ENCODE peak calls at places on chromosomes 4 and X, in four cellular contexts. O is neural progenitor cell, I is neural crest cell, Q is brain microvascular endothelial cell. P is an unnamed sample.
A peak's percentile ranks its signal among the peaks of the same experiment; 100 is the strongest.

GRCh38 chrX:67296395-67296794 is 247.4 kb upstream of the AR start:
- DNase-seq in O (no peak), I (no peak), Q (no peak), P (no peak)

GRCh38 chr4:61200195-61200990 is at the start of gene ADGRL3:
- DNase-seq in O (peak; percentile 95), I (peak; percentile 75), Q (no peak), P (peak; percentile 82)

GRCh38 chr4:127669691-127670090 is 36.9 kb downstream of the INTU start:
- DNase-seq in O (no peak), I (no peak), Q (no peak), P (no peak)

GRCh38 chr4:4549534-4549933 is 7.7 kb upstream of the STX18 start:
- DNase-seq in O (no peak), I (no peak), Q (no peak), P (no peak)

GRCh38 chrX:71616672-71617529 is 1.4 kb downstream of the CXCR3 start:
- DNase-seq in O (no peak), I (no peak), Q (no peak), P (no peak)

GRCh38 chr4:20847124-20847747 is 147.0 kb downstream of the PACRGL start:
- DNase-seq in O (no peak), I (no peak), Q (peak; percentile 1), P (no peak)

GRCh38 chr4:152539556-152540292 is 3.8 kb upstream of the FBXW7 start:
- DNase-seq in O (no peak), I (no peak), Q (no peak), P (no peak)

GRCh38 chrX:154530286-154530685 is 14.3 kb upstream of the FAM3A start:
- DNase-seq in O (no peak), I (no peak), Q (no peak), P (no peak)

GRCh38 chr4:90546114-90546513 is 418.9 kb downstream of the CCSER1 start:
- DNase-seq in O (no peak), I (no peak), Q (no peak), P (no peak)

GRCh38 chr4:86848136-86848535 is 1.0 kb downstream of the SLC10A6 start:
- DNase-seq in O (no peak), I (no peak), Q (no peak), P (no peak)

GRCh38 chr4:131650951-131651350 is 1498.1 kb upstream of the PCDH10 start:
- DNase-seq in O (no peak), I (no peak), Q (no peak), P (no peak)

GRCh38 chrX:16834811-16835210 is 35.4 kb downstream of the RBBP7 start:
- DNase-seq in O (peak; percentile 74), I (no peak), Q (no peak), P (no peak)

GRCh38 chrX:16839224-16839851 is 30.8 kb downstream of the RBBP7 start:
- DNase-seq in O (peak; percentile 8), I (no peak), Q (no peak), P (no peak)

GRCh38 chrX:16838202-16839066 is 31.7 kb downstream of the RBBP7 start:
- DNase-seq in O (peak; percentile 16), I (no peak), Q (peak; percentile 85), P (peak; percentile 52)

GRCh38 chrX:16839852-16840460 is 30.2 kb downstream of the RBBP7 start:
- DNase-seq in O (peak; percentile 32), I (no peak), Q (peak; percentile 71), P (no peak)

DNA sequence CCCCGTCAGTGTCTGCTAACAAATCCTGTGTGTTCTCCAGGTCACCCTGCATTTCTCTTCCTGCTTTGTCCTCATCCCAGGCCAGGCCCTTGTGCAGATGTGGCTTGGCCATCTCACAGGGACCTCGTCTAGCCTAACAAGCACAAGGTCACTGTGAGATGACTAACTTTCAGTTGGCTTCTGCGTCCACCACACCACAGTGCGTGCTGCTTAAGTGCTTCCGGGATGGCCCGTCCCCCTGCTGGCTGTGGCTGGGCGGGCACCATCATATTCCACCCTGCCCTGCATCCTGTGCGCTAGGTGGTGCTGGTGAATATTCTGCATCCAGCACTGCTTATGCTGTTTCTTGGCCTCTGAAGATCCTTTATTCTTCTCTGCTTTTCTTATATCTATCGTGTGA is 33.8 kb downstream of the RBBP7 start:
- DNase-seq in O (peak; percentile 52), I (peak; percentile 46), Q (no peak), P (peak; percentile 56)
- TF ChIP-seq CTCF in O (peak; percentile 71), I (peak; percentile 65), Q (peak; percentile 77), P (peak; percentile 66)

DNA sequence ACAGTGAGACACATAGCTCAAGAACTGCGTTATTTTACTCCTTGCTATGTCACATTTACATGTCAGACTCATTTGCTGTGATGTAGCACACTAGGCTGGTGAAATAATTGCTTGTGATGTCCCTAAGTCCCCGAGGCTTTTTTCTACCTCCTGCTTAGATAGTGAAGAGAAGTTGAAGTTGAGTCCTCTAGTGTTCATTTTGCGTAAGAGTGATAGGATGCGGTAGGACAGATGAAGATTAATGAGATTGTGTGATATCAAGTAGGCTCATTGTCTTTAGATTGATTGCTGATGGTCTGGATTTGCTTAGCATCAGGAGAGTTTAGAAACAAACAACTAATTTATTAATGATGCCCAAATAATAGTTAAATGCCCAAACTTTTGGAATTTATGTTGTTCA is 173.6 kb upstream of the NUDT6 start:
- DNase-seq in O (peak; percentile 70), I (no peak), Q (peak; percentile 14), P (no peak)
- TF ChIP-seq CTCF in O (peak; percentile 76), I (peak; percentile 47), Q (peak; percentile 54), P (peak; percentile 52)

GRCh38 chr4:40750461-40751258 is 905 bp downstream of the NSUN7 start:
- DNase-seq in O (peak; percentile 60), I (peak; percentile 9), Q (no peak), P (peak; percentile 49)

GRCh38 chr4:40745585-40745984 is 4.2 kb upstream of the NSUN7 start:
- DNase-seq in O (no peak), I (no peak), Q (no peak), P (no peak)

GRCh38 chr4:40744218-40744617 is 5.5 kb upstream of the NSUN7 start:
- DNase-seq in O (no peak), I (no peak), Q (no peak), P (no peak)

GRCh38 chr4:40747436-40747835 is 2.3 kb upstream of the NSUN7 start:
- DNase-seq in O (no peak), I (no peak), Q (no peak), P (no peak)

DNA sequence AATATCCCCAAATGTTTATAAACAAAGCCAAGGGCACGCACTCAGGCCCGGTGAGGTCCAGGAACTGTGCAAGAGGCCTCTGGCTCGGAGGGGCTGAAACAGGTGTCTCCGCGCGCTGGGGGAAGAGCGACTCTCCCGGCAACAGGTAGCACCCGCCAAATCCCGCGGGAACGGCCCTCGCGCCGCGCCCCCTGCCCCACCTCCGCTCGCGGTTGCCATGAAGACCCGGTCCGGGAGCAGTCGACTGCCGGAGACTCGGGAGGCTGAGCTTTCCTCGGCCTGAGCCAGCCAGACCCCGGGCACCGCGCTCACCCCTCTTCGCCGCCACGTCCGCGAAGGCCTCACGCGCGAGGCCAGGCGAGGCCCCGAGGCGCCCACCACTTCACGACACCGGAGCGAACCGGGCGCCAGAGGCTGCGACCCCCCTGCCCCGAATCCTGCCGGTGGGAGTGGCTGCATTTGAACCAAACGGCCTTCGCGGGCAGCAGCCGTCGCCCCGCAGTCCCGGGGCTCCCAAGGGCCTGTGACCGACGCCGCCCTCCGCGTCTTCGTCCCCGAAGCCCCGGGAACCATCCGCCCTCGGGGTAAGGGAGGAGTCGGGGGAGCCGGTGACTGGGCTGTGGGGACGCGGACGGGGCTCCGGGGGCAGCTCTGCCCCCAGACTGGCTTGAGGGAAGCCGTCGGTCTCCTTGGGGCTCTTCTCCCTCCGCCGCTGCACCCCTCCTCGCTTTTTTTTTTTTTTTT is at the start of gene NSUN7:
- DNase-seq in O (peak; percentile 89), I (peak; percentile 63), Q (no peak), P (peak; percentile 79)
- TF ChIP-seq CTCF in O (no peak), I (no peak), Q (no peak), P (no peak)

DNA sequence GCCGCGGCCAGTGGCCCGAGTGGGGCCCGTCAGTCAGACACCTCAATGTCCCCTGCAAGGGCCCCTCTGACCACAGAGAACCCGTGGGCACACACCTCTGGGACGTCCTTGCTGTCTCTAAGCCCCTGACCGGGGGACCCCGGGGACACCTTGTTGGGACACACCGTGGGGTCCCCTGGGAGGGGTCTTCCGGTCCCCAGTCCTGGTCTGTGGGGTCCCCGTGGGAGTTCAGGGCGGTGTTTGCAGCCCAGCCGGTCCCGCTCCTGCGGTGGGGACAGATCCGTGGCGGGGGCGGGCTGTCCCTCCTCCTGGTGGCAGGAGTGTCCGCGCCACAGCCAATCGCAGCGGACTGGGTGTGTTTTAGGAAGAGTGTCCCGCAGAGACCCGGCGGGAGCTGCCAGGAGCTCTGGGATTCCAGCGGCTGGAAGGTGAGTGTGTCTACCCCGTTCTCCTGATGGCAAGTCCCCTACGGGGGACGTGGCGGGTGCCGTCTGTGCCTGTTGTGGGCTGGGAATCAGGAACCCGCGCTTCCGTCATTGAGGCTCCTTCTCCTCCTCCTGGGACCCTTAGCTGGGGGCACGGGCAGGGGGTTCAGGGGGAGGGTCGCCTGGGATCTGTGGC is 5.1 kb upstream of the PLCXD1 start:
- DNase-seq in O (peak; percentile 87), I (no peak), Q (no peak), P (peak; percentile 69)
- TF ChIP-seq CTCF in O (no peak), I (no peak), Q (peak; percentile 17), P (no peak)

GRCh38 chr4:183139972-183140570 is 41.0 kb downstream of the WWC2 start:
- DNase-seq in O (no peak), I (no peak), Q (peak; percentile 47), P (no peak)

GRCh38 chr4:183139058-183139740 is 40.1 kb downstream of the WWC2 start:
- DNase-seq in O (no peak), I (no peak), Q (no peak), P (no peak)

GRCh38 chr4:183140911-183141320 is 41.9 kb downstream of the WWC2 start:
- DNase-seq in O (no peak), I (no peak), Q (peak; percentile 77), P (no peak)

GRCh38 chr4:183142566-183143545 is 43.8 kb downstream of the WWC2 start:
- DNase-seq in O (no peak), I (no peak), Q (no peak), P (no peak)

DNA sequence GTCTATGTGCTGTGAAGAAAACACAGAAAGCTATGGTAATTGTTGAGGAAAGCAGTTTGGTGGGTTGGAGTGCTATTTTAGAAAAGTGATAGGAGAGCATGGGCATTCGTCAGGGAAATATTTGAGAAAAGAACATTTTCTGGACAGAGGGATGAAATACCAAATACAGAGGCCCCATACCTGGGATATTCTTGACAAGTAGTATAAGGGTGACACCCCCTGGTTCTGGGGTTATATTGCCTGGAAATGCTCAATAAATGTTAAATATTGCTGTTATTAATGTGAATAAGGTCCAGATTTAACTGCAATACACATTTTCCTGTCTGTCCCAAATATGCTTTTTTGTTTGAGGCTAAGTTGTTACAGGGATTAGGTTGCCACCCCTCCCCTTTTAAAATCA is 42.9 kb downstream of the WWC2 start:
- DNase-seq in O (no peak), I (no peak), Q (no peak), P (no peak)
- TF ChIP-seq CTCF in O (no peak), I (no peak), Q (no peak), P (no peak)

DNA sequence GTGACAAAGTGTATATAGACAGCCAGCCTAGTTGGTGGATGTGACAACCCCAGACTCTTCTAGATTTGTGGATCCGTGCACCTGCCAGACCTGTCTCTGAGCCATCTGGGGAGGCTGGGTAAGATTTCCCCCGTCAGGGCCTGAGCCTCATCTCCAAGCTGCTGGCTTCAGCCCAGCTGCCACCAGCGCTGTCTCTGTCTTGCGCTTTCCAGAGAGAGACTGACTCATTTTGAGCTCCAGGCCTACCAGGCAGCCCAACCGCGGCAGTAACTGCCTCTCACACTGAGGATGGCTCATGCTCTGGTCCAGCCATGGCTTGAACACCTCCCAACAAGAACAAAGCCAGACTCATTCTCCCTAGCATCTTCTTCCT is 26.4 kb downstream of the NOP14 start:
- DNase-seq in O (no peak), I (no peak), Q (peak; percentile 83), P (no peak)
- TF ChIP-seq CTCF in O (no peak), I (no peak), Q (no peak), P (no peak)

GRCh38 chr4:7653510-7654414 is 219.0 kb upstream of the PSAPL1 start:
- DNase-seq in O (no peak), I (no peak), Q (no peak), P (no peak)
- TF ChIP-seq CTCF in O (no peak), I (no peak), Q (peak; percentile 40), P (no peak)